ENCODE peak calls at places on chromosomes 1 and 21, in four cellular contexts. One of them, this sample, is unnamed.

GRCh38 chr1:33045246-33045645 is 8.6 kb upstream of the AK2 start:
- DNase-seq in HepG2: peak; percentile 47
- DNase-seq in K562: peak; percentile 34
- DNase-seq in GM12878: no peak
- DNase-seq in this sample: no peak

GRCh38 chr21:25929859-25930520 is 195.2 kb downstream of the GABPA start:
- DNase-seq in HepG2: no peak
- DNase-seq in K562: peak; percentile 5
- DNase-seq in GM12878: no peak
- DNase-seq in this sample: no peak

GRCh38 chr1:15331180-15331579 is 78.5 kb upstream of the EFHD2 start:
- DNase-seq in HepG2: no peak
- DNase-seq in K562: no peak
- DNase-seq in GM12878: no peak
- DNase-seq in this sample: no peak

GRCh38 chr1:119275145-119275929 is 93.2 kb upstream of the HAO2 start:
- DNase-seq in HepG2: peak; percentile 45
- DNase-seq in K562: peak; percentile 68
- DNase-seq in GM12878: no peak
- DNase-seq in this sample: peak; percentile 30

GRCh38 chr1:157994081-157994581 is 686 bp downstream of the KIRREL1 start:
- DNase-seq in HepG2: no peak
- DNase-seq in K562: no peak
- DNase-seq in GM12878: no peak
- DNase-seq in this sample: peak; percentile 17

GRCh38 chr1:44713321-44713781 is 17.6 kb downstream of the RNU5D-1 start:
- DNase-seq in HepG2: no peak
- DNase-seq in K562: no peak
- DNase-seq in GM12878: no peak
- DNase-seq in this sample: no peak

GRCh38 chr1:25715888-25716287 is 84.1 kb upstream of the SELENON start:
- DNase-seq in HepG2: no peak
- DNase-seq in K562: peak; percentile 36
- DNase-seq in GM12878: no peak
- DNase-seq in this sample: no peak

GRCh38 chr1:184078564-184079107 is 27.1 kb downstream of the TSEN15 start:
- DNase-seq in HepG2: no peak
- DNase-seq in K562: no peak
- DNase-seq in GM12878: no peak
- DNase-seq in this sample: no peak

GRCh38 chr1:109268431-109269211 is 14.3 kb downstream of the PSRC1 start:
- DNase-seq in HepG2: no peak
- DNase-seq in K562: no peak
- DNase-seq in GM12878: no peak
- DNase-seq in this sample: no peak

GRCh38 chr1:201192478-201192804 is 1.8 kb downstream of the IGFN1 start:
- DNase-seq in HepG2: no peak
- DNase-seq in K562: no peak
- DNase-seq in GM12878: no peak
- DNase-seq in this sample: no peak

GRCh38 chr1:171780583-171781166 is 785 bp upstream of the METTL13 start:
- DNase-seq in HepG2: no peak
- DNase-seq in K562: no peak
- DNase-seq in GM12878: no peak
- DNase-seq in this sample: no peak

GRCh38 chr1:157249739-157250138 is 111.5 kb upstream of the ETV3 start:
- DNase-seq in HepG2: no peak
- DNase-seq in K562: no peak
- DNase-seq in GM12878: no peak
- DNase-seq in this sample: no peak

GRCh38 chr1:116760996-116761665 is 6.9 kb downstream of the CD2 start:
- DNase-seq in HepG2: no peak
- DNase-seq in K562: no peak
- DNase-seq in GM12878: no peak
- DNase-seq in this sample: no peak

GRCh38 chr1:221418346-221418745 is 323.5 kb downstream of the DUSP10 start:
- DNase-seq in HepG2: no peak
- DNase-seq in K562: no peak
- DNase-seq in GM12878: no peak
- DNase-seq in this sample: no peak

GRCh38 chr1:244395965-244396364 is 55.7 kb downstream of the ADSS2 start:
- DNase-seq in HepG2: no peak
- DNase-seq in K562: peak; percentile 37
- DNase-seq in GM12878: no peak
- DNase-seq in this sample: no peak

GRCh38 chr1:201539561-201540404 is 856 bp downstream of the NAV1 start:
- DNase-seq in HepG2: no peak
- DNase-seq in K562: peak; percentile 47
- DNase-seq in GM12878: no peak
- DNase-seq in this sample: peak; percentile 77

GRCh38 chr1:153779781-153780541 is 4.8 kb downstream of the SLC27A3 start:
- DNase-seq in HepG2: no peak
- DNase-seq in K562: peak; percentile 54
- DNase-seq in GM12878: no peak
- DNase-seq in this sample: no peak

GRCh38 chr1:94616503-94616902 is 74.9 kb upstream of the F3 start:
- DNase-seq in HepG2: no peak
- DNase-seq in K562: no peak
- DNase-seq in GM12878: no peak
- DNase-seq in this sample: no peak

GRCh38 chr1:182394055-182394775 is 2.6 kb upstream of the GLUL start:
- DNase-seq in HepG2: no peak
- DNase-seq in K562: no peak
- DNase-seq in GM12878: no peak
- DNase-seq in this sample: no peak

GRCh38 chr1:232667781-232668101 is 37.8 kb upstream of the SIPA1L2 start:
- DNase-seq in HepG2: no peak
- DNase-seq in K562: no peak
- DNase-seq in GM12878: no peak
- DNase-seq in this sample: no peak

GRCh38 chr1:227884370-227885134 is 63.2 kb downstream of the WNT9A start:
- DNase-seq in HepG2: no peak
- DNase-seq in K562: no peak
- DNase-seq in GM12878: no peak
- DNase-seq in this sample: peak; percentile 17

GRCh38 chr1:226788965-226789364 is 49.9 kb upstream of the ITPKB start:
- DNase-seq in HepG2: no peak
- DNase-seq in K562: no peak
- DNase-seq in GM12878: peak; percentile 65
- DNase-seq in this sample: no peak

GRCh38 chr1:119906927-119907652 is 10.8 kb upstream of the ADAM30 start:
- DNase-seq in HepG2: no peak
- DNase-seq in K562: no peak
- DNase-seq in GM12878: no peak
- DNase-seq in this sample: no peak

GRCh38 chr1:149849246-149849946 is 50.0 kb upstream of the BOLA1 start:
- DNase-seq in HepG2: no peak
- DNase-seq in K562: peak; percentile 17
- DNase-seq in GM12878: no peak
- DNase-seq in this sample: no peak

GRCh38 chr1:143691971-143692529 is 279.7 kb downstream of the FAM72C start:
- DNase-seq in HepG2: no peak
- DNase-seq in K562: no peak
- DNase-seq in GM12878: no peak
- DNase-seq in this sample: no peak

GRCh38 chr1:155322571-155322952 is 1.9 kb downstream of the RUSC1 start:
- DNase-seq in HepG2: no peak
- DNase-seq in K562: peak; percentile 35
- DNase-seq in GM12878: no peak
- DNase-seq in this sample: peak; percentile 75

GRCh38 chr1:150981177-150981804 is 801 bp upstream of the ANXA9 start:
- DNase-seq in HepG2: peak; percentile 87
- DNase-seq in K562: no peak
- DNase-seq in GM12878: no peak
- DNase-seq in this sample: no peak

GRCh38 chr21:32940079-32941014 is 85.4 kb upstream of the OLIG2 start:
- DNase-seq in HepG2: peak; percentile 39
- DNase-seq in K562: peak; percentile 75
- DNase-seq in GM12878: no peak
- DNase-seq in this sample: peak; percentile 28

GRCh38 chr1:245537992-245538391 is 383.2 kb downstream of the KIF26B start:
- DNase-seq in HepG2: no peak
- DNase-seq in K562: peak; percentile 39
- DNase-seq in GM12878: no peak
- DNase-seq in this sample: no peak

GRCh38 chr1:29504709-29505410 is 268.5 kb downstream of the PTPRU start:
- DNase-seq in HepG2: no peak
- DNase-seq in K562: no peak
- DNase-seq in GM12878: no peak
- DNase-seq in this sample: no peak

GRCh38 chr1:188822248-188822647 is 1655.4 kb downstream of the BRINP3 start:
- DNase-seq in HepG2: no peak
- DNase-seq in K562: no peak
- DNase-seq in GM12878: no peak
- DNase-seq in this sample: no peak

DNA sequence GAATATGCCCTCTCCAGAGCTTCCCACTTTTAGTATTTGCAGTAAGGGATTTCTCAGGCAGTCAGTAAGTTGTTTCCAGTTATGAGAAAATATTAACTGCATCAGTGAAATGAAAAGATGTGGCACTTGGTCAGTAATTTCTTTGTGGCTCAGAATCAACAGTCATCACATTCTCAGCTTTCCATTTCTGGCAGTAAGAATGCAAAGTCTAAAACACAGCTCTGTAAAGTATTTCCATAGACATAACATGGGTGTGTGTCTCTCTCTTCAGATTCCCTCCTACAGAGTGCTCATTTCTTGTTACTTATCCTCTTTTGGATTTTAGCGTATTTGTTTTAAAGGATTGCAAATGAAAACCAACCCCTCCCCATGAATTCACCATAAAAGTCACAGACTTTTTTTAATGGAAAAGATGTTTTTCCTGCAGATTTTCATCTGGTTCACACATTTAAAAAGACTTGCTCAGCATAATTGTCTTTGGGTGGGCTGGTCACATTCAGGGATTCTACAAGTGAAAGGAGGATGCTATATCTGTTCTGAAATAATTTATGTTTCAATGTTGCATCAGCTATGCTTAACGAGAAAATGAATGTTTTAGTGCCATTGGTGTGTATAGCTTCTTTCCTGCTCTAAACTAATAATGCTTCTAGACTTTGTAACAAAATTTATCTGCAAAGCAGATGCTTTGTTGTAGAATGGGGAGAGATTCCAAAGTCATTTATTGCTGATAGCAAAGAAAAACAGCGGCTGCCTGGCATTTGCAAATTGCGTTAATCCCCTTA is 34.5 kb upstream of the CD55 start:
- DNase-seq in HepG2: no peak
- DNase-seq in K562: no peak
- DNase-seq in GM12878: no peak
- DNase-seq in this sample: no peak
- TF ChIP-seq ZBTB33 in HepG2: no peak
- TF ChIP-seq ZBTB33 in K562: no peak
- TF ChIP-seq ZBTB33 in GM12878: no peak
- TF ChIP-seq ZBTB33 in this sample: no peak

DNA sequence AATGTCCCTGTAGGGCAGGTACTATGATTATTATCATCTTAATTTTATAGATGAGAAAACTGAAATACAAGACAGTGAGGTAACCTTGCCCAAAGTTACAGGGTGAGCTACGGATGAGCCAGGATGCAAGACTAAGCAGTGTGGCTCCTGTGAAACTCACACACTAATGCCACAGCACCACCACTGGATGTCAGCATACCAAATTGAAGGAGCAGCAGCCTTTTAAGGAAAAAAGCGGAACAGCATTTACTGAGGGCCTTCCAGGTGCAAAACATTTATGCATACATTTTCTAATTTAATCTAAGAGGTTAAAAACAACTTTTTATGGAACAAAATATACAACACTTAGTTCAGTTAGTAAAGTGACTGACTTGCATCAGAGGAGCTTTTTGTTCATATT is 41.7 kb downstream of the SEC16B start:
- DNase-seq in HepG2: no peak
- DNase-seq in K562: no peak
- DNase-seq in GM12878: no peak
- DNase-seq in this sample: no peak
- TF ChIP-seq FOXM1 in HepG2: no peak
- TF ChIP-seq FOXM1 in K562: no peak
- TF ChIP-seq FOXM1 in GM12878: no peak
- TF ChIP-seq FOXM1 in this sample: no peak

DNA sequence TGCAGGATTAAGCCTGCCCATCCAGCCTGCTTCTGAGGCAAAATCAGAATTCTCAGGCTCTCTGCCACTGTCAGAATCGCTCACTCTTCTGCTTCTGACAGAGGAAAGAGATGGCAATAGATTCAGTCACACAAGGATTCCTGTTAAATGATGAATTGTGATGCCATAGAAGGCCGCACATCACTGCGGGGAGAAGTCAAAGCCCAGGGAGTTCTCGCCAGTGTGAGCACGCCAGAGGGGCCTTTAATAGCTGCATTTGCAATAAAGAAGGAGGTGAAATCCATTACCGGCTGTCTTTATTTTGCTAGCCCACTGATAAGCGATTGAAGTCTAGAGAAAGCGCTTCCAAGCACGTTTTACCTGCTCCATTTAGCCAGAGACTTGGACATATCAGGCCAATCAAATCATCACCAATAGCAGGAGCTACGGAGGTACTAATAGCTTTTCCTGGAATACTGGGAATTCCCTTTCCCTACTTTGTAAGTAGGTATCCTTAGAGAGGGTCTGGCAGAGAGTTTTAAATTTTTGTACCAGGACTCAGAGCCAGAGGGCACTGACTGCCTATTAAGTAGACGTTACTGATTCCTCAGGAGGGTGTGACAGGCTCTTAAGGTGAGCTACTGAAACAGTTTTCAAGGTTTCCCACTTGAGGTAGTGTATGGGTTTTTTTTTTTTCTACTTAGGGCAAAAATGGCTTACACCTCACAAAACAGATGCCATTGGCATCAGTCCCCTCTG is 10.1 kb upstream of the TARBP1 start:
- DNase-seq in HepG2: no peak
- DNase-seq in K562: no peak
- DNase-seq in GM12878: no peak
- DNase-seq in this sample: no peak
- H2AFZ ChIP-seq in HepG2: no peak overlapping the region
- H2AFZ ChIP-seq in K562: no peak overlapping the region
- H2AFZ ChIP-seq in GM12878: peak overlapping the region; percentile 46
- H2AFZ ChIP-seq in this sample: no peak overlapping the region

DNA sequence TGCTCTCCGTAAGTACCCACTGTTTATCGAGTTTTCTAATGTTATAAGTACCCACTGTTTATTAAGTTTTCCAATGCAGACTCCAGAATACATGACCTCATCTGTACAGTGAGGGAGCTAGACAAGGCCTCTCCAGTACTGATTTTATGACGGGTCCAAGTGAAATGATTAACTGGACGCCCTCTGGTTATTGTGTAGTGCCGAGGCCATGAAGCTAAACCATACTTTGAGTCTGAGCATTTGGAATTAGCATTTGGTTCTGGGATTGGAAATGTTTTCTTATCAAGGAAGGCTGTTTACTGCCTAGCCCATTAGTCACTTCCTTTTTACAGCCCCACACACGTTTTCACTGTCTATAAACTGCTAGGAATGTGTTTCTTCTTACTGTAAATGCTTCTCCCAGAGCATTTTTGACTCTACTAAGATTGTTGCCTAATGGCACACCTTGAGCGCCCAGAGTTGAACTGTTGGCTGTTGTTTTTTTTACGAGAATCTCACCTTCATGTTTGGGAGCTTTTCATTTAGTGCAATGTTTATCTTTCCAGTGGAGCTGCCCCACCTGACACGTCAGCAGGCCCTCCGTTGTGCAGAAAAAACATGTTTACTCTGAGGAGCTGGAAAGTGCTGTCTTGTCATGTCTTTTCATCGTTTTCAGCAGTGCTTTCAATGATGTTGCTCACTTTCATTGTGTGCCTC is 26.9 kb downstream of the SPATA46 start:
- DNase-seq in HepG2: no peak
- DNase-seq in K562: peak; percentile 44
- DNase-seq in GM12878: no peak
- DNase-seq in this sample: no peak
- TF ChIP-seq ZBTB33 in HepG2: no peak
- TF ChIP-seq ZBTB33 in K562: no peak
- TF ChIP-seq ZBTB33 in GM12878: no peak
- TF ChIP-seq ZBTB33 in this sample: no peak

This sample was measured in SK-N-SH.